ENCODE peak calls at places on chromosomes 3 and 15, in nine cellular contexts. C is aorta, Z is PC-9, T is pancreas, V is heart right ventricle, B is NT2/D1, Q is fibroblast of lung, I is A673, S is psoas muscle. U is an unnamed sample. For H3K4me1, the result is how much of the 10 kb centered on the place peaks cover.

GRCh38 chr3:194584866-194585265 is 48.4 kb downstream of the TMEM44 start:
- DNase-seq in I (no peak), C (no peak), S (no peak), V (no peak), T (no peak), Q (peak), B (no peak), Z (no peak), U (no peak)

GRCh38 chr15:76310470-76311070 is 699 bp downstream of the ETFA start:
- DNase-seq in T (peak), I (no peak), C (no peak), Z (no peak), B (no peak), V (no peak), S (no peak), Q (peak), U (no peak)

GRCh38 chr3:130242850-130243569 is 102.5 kb upstream of the COL6A5 start:
- DNase-seq in C (no peak), S (no peak), V (no peak), T (no peak), B (no peak), Z (no peak), Q (no peak), I (peak), U (no peak)

GRCh38 chr3:25683882-25684281 is 19.2 kb upstream of the TOP2B start:
- DNase-seq in S (no peak), V (no peak), I (no peak), T (no peak), B (no peak), Q (no peak), C (no peak), Z (no peak), U (no peak)

GRCh38 chr3:13642597-13642996 is 93.7 kb downstream of the FBLN2 start:
- DNase-seq in Q (peak), T (no peak), C (no peak), S (no peak), B (no peak), Z (no peak), V (no peak), I (no peak), U (no peak)

GRCh38 chr15:93189562-93189961 is 100.6 kb upstream of the RGMA start:
- DNase-seq in Z (no peak), B (no peak), I (no peak), C (no peak), V (no peak), Q (no peak), S (no peak), T (no peak), U (no peak)

GRCh38 chr3:173732237-173732636 is 334.7 kb downstream of the NLGN1 start:
- DNase-seq in T (no peak), B (no peak), Z (no peak), S (no peak), V (no peak), Q (peak), C (no peak), I (no peak), U (no peak)

GRCh38 chr3:171192176-171192854 is 165.8 kb upstream of the SLC2A2 start:
- DNase-seq in V (no peak), I (no peak), S (no peak), B (no peak), T (no peak), Z (peak), Q (peak), C (no peak), U (no peak)

GRCh38 chr3:18527691-18528090 is 102.6 kb upstream of the SATB1 start:
- DNase-seq in Q (no peak), S (no peak), V (no peak), C (no peak), B (no peak), Z (no peak), I (no peak), T (no peak), U (no peak)

GRCh38 chr3:122169911-122170310 is 13.6 kb upstream of the CASR start:
- DNase-seq in T (no peak), C (no peak), I (no peak), B (no peak), Z (peak), Q (no peak), V (no peak), S (no peak), U (no peak)

GRCh38 chr15:77654975-77655374 is 22.3 kb upstream of the LINGO1 start:
- DNase-seq in S (no peak), B (no peak), I (peak), Z (no peak), C (no peak), V (no peak), Q (no peak), T (no peak), U (peak)

GRCh38 chr3:150349314-150350097 is 58.6 kb upstream of the TSC22D2 start:
- DNase-seq in I (no peak), Q (peak), S (peak), Z (peak), V (peak), C (peak), B (no peak), T (no peak), U (no peak)

GRCh38 chr3:79917561-79917960 is 149.8 kb upstream of the ROBO1 start:
- DNase-seq in T (no peak), I (no peak), V (no peak), Q (no peak), B (no peak), S (no peak), Z (no peak), C (no peak), U (no peak)

GRCh38 chr3:107817076-107817475 is 273.8 kb downstream of the CD47 start:
- DNase-seq in I (no peak), Q (no peak), Z (no peak), S (no peak), V (no peak), B (no peak), C (no peak), T (no peak), U (no peak)

GRCh38 chr15:51227967-51228783 is 110.2 kb downstream of the CYP19A1 start:
- DNase-seq in Q (peak), C (peak), T (no peak), S (no peak), I (peak), V (peak), Z (peak), B (peak), U (no peak)

GRCh38 chr3:194136519-194137313 is 768 bp downstream of the HES1 start:
- DNase-seq in C (no peak), B (peak), V (peak), S (peak), I (peak), Q (peak), Z (peak), T (no peak), U (peak)

GRCh38 chr3:9779721-9780450 is 10.1 kb upstream of the CAMK1 start:
- DNase-seq in Z (no peak), B (no peak), S (no peak), V (no peak), C (peak), Q (no peak), I (no peak), T (no peak), U (peak)

GRCh38 chr15:48031466-48031865 is 89.3 kb upstream of the SLC24A5 start:
- DNase-seq in C (no peak), B (no peak), Q (no peak), T (no peak), I (no peak), V (no peak), Z (no peak), S (no peak), U (no peak)

GRCh38 chr3:194689493-194689901 is 3.8 kb downstream of the FAM43A start:
- DNase-seq in B (no peak), I (peak), S (peak), Z (no peak), Q (peak), T (no peak), V (peak), C (no peak), U (no peak)

GRCh38 chr3:140896997-140897396 is 44.6 kb upstream of the SLC25A36 start:
- DNase-seq in S (no peak), C (no peak), V (no peak), I (peak), T (no peak), B (no peak), Q (no peak), Z (no peak), U (no peak)

GRCh38 chr3:134462236-134463059 is 23.3 kb downstream of the ANAPC13 start:
- DNase-seq in V (no peak), T (no peak), S (no peak), Z (peak), I (no peak), Q (peak), C (no peak), B (no peak), U (no peak)

GRCh38 chr15:77667351-77667750 is 34.6 kb upstream of the LINGO1 start:
- DNase-seq in Q (no peak), I (no peak), B (no peak), V (no peak), C (no peak), T (no peak), S (no peak), Z (no peak), U (no peak)

GRCh38 chr15:98755138-98755537 is 106.8 kb downstream of the IGF1R start:
- DNase-seq in B (no peak), V (no peak), Q (peak), I (no peak), C (no peak), T (no peak), S (no peak), Z (no peak), U (no peak)

GRCh38 chr3:59001675-59002074 is 48.1 kb downstream of the CFAP20DC start:
- DNase-seq in T (no peak), Q (no peak), Z (no peak), B (no peak), V (no peak), I (no peak), C (no peak), S (no peak), U (no peak)

GRCh38 chr15:25172691-25173090 is 217.9 kb downstream of the SNRPN start:
- DNase-seq in C (peak), Z (no peak), S (peak), B (no peak), I (no peak), Q (no peak), T (no peak), V (peak), U (no peak)

GRCh38 chr3:17741621-17742091 is 775 bp downstream of the TBC1D5 start:
- DNase-seq in Z (peak), V (no peak), B (peak), Q (no peak), S (no peak), T (no peak), I (no peak), C (no peak), U (no peak)

GRCh38 chr15:86077070-86077469 is 2.6 kb upstream of the AGBL1 start:
- DNase-seq in Q (no peak), Z (no peak), V (no peak), C (no peak), B (no peak), T (no peak), S (no peak), I (no peak), U (no peak)

GRCh38 chr3:6861331-6861988 is 545 bp downstream of the GRM7 start:
- DNase-seq in B (no peak), T (no peak), Z (no peak), V (no peak), Q (peak), I (no peak), C (no peak), S (no peak), U (no peak)

GRCh38 chr3:46440531-46441294 is 24.0 kb downstream of the LTF start:
- DNase-seq in T (no peak), V (no peak), B (peak), Z (no peak), S (no peak), I (no peak), C (no peak), Q (peak), U (peak)

GRCh38 chr3:112302881-112303761 is 9.1 kb upstream of the SLC9C1 start:
- DNase-seq in Z (no peak), C (no peak), V (no peak), I (peak), B (peak), T (no peak), Q (peak), S (no peak), U (no peak)

GRCh38 chr3:134743006-134743405 is 52.1 kb upstream of the EPHB1 start:
- DNase-seq in V (no peak), I (no peak), S (no peak), B (no peak), Z (no peak), C (no peak), T (no peak), Q (no peak), U (no peak)

GRCh38 chr15:29032229-29032625 is 146.5 kb downstream of the APBA2 start:
- DNase-seq in V (no peak), T (no peak), C (no peak), Q (no peak), S (no peak), Z (no peak), B (no peak), I (no peak), U (no peak)

DNA sequence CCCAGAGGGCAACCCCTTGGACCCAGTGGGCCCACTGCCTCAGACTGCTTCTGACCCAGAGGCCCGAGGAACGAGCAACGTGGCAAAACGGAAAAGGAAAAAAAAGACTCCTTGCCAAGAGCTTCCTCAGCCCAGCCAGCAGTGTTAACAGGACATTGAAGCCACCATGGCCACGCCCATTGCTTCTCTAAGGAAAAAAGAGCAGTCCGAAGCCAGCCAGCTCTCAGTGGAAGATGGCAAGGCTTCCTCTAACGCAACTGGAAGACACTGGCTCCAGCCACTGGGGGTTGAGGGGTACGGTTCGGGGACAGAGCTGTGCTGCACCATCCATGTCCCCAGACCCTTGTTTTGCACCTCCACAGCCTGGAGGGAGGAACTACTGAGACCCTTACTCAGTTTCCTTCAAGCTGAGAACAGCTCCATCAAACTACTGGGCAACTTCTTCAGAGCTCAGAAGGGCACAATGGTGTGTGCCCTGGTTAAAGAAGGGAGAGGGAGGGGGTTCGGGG is 10.7 kb downstream of the BMF start:
- DNase-seq in S (peak), T (peak), V (peak), B (no peak), Z (no peak), C (no peak), I (no peak), Q (no peak), U (peak)
- H3K4me1 ChIP-seq in S (half or more), T (half or more), V (half or more), B (under half), Z (half or more), C (under half), I (half or more), Q (half or more), U (half or more)

DNA sequence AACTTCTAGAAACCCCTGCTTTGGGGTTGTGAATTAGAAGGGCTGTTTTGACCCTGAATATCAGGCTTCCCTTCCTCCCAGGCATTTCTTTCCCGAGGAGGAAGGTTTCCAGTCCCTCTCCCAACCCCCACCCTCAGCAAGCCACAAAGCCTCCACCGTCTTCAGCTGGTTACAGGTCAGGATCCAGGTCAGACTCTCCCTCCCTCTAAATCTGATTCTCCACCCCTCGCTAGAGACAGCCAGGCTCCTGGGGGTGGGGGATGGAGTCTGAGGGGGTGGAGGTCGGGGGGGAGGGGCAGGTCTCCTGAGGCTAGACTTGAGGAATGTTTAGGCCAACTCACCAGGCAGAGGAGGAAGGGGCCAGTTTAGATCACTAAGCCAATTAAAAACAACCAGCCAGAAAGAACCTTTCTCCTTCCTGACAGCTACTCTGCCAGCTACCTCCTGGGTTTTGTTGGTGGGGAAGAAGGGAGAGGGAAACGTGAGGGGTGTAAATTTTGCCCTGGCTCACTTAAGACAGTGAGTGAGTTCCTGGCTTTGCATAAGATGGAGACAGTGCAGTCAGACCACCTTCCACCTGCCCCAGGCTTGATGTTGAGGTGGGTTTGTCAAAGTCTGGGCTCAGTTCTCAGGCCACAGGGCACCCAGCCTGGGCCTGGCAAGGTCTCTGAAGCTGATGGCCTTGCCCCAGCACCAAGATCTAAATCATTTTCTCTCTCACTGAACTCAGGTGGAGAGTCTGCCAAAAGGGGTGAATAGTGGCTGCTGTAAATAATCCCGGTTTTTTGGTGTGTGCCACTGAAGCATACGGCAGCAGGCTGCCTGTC is 19.5 kb downstream of the BMF start:
- DNase-seq in Q (peak), T (no peak), C (no peak), Z (no peak), S (no peak), B (peak), I (no peak), V (no peak), U (no peak)
- H3K4me1 ChIP-seq in Q (under half), T (half or more), C (under half), Z (half or more), S (half or more), B (under half), I (half or more), V (under half), U (half or more)

GRCh38 chr3:71119171-71119570 is 464.4 kb downstream of the FOXP1 start:
- DNase-seq in B (no peak), I (no peak), S (no peak), T (no peak), V (no peak), C (no peak), Z (no peak), Q (peak), U (no peak)

GRCh38 chr3:71114610-71115009 is 468.9 kb downstream of the FOXP1 start:
- DNase-seq in V (no peak), Q (no peak), I (no peak), Z (no peak), B (no peak), T (no peak), C (no peak), S (no peak), U (no peak)

GRCh38 chr3:71118406-71118805 is 465.1 kb downstream of the FOXP1 start:
- DNase-seq in V (no peak), B (no peak), S (no peak), T (no peak), C (no peak), Z (no peak), Q (no peak), I (no peak), U (no peak)

GRCh38 chr3:71120012-71120411 is 463.5 kb downstream of the FOXP1 start:
- DNase-seq in T (no peak), B (no peak), Q (no peak), I (no peak), V (no peak), C (no peak), Z (no peak), S (no peak), U (no peak)

GRCh38 chr3:71117572-71118247 is 465.8 kb downstream of the FOXP1 start:
- DNase-seq in Z (no peak), C (no peak), Q (peak), S (no peak), T (no peak), I (no peak), B (no peak), V (no peak), U (no peak)
- H3K4me1 ChIP-seq in Z (under half), C (under half), Q (under half), S (under half), T (under half), I (under half), B (under half), V (under half), U (under half)

DNA sequence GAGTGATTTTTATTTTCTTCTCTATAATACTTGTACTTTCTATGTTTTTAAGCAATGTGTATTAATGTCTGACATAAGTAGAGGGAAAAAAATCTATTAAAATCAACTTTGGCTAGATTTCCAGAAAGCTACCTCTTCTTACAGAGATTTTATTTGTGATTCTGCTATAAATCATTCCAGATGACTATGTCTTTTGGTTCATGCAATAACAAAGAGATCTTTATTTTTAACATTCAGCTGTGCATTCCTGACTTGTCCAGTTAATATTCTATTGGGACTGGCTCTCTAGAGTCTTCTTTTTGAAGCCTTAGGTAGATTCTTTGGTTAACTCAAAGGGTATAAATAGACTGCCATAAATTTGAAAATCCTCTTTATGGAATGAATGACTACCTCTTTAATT is 74.3 kb upstream of the ARPP21 start:
- DNase-seq in B (no peak), Q (no peak), S (no peak), T (no peak), I (no peak), C (no peak), Z (no peak), V (no peak), U (no peak)
- H3K4me1 ChIP-seq in B (under half), Q (under half), S (under half), T (under half), I (under half), C (under half), Z (under half), V (under half), U (under half)

DNA sequence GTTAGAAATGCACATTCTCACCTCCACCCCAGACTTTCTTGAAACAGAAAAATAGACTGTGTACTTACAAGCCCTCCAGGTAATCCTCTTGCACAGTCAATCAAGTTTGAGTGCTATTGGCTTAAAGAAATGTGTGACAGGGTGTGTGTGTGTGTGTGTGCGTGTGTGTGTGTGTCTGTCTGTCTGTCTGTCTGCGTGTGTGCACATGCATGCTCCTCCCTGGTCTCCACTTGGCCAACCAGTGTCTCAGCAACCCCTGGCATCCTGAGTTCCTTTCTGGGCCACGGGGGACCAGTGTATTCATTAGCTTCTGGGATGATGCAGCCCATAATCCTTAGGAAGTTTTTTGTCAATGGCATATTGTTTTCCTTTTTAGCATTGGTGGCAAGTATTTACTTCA is 128.8 kb upstream of the IL12A start:
- DNase-seq in Z (peak), V (no peak), S (no peak), C (no peak), B (no peak), I (no peak), Q (no peak), T (no peak), U (no peak)
- H3K4me1 ChIP-seq in Z (under half), V (half or more), S (half or more), C (under half), B (under half), I (under half), Q (under half), T (under half), U (under half)